ENCODE peak calls at places on chromosomes 2 and 18, in five cellular contexts. A is EH, Q is HEK293T, N is fibroblast of pulmonary artery, T is left colon. B is an unnamed sample.

GRCh38 chr2:143996974-143997373 is 522.9 kb downstream of the ZEB2 start:
- DNase-seq in N (no peak), T (no peak), A (no peak), Q (no peak), B (no peak)

GRCh38 chr2:10449481-10449831 is 1.3 kb upstream of the ODC1 start:
- DNase-seq in A (no peak), T (no peak), N (no peak), Q (no peak), B (no peak)

GRCh38 chr18:79567481-79568147 is 112.0 kb upstream of the CTDP1 start:
- DNase-seq in Q (no peak), A (peak; percentile 95), N (peak; percentile 93), T (no peak), B (no peak)

GRCh38 chr2:224518806-224519580 is 66.2 kb downstream of the CUL3 start:
- DNase-seq in N (peak; percentile 69), T (no peak), A (peak; percentile 78), Q (no peak), B (no peak)

GRCh38 chr2:212607080-212607479 is 68.5 kb upstream of the ERBB4 start:
- DNase-seq in Q (no peak), A (no peak), N (no peak), T (no peak), B (no peak)

GRCh38 chr2:111178730-111179405 is 58.2 kb downstream of the BCL2L11 start:
- DNase-seq in T (no peak), A (peak; percentile 44), Q (no peak), N (no peak), B (no peak)

GRCh38 chr18:63138469-63139340 is 180.9 kb downstream of the BCL2 start:
- DNase-seq in A (no peak), Q (no peak), T (no peak), N (no peak), B (peak; percentile 59)

GRCh38 chr2:61750624-61751023 is 103.2 kb downstream of the FAM161A start:
- DNase-seq in A (peak; percentile 83), T (no peak), N (peak; percentile 53), Q (no peak), B (no peak)

GRCh38 chr2:11581129-11581796 is 47.4 kb downstream of the GREB1 start:
- DNase-seq in T (no peak), A (no peak), N (no peak), Q (no peak), B (no peak)

GRCh38 chr2:163664610-163665009 is 71.2 kb downstream of the FIGN start:
- DNase-seq in Q (no peak), N (peak; percentile 80), T (no peak), A (peak; percentile 82), B (no peak)

GRCh38 chr2:18046558-18046957 is 168.1 kb downstream of the KCNS3 start:
- DNase-seq in A (peak; percentile 83), N (peak; percentile 8), T (no peak), Q (no peak), B (no peak)

GRCh38 chr18:3153107-3153704 is 66.6 kb downstream of the MYOM1 start:
- DNase-seq in T (no peak), N (peak; percentile 69), A (no peak), Q (no peak), B (no peak)

GRCh38 chr2:174176898-174177297 is 71.4 kb downstream of the OLA1 start:
- DNase-seq in A (peak; percentile 24), Q (no peak), T (no peak), N (no peak), B (no peak)

GRCh38 chr2:234458466-234458865 is 38.4 kb downstream of the ARL4C start:
- DNase-seq in A (no peak), T (no peak), Q (no peak), N (no peak), B (no peak)

GRCh38 chr2:9169310-9170107 is 37.1 kb upstream of the ASAP2 start:
- DNase-seq in A (no peak), T (no peak), N (no peak), Q (no peak), B (no peak)

B was measured in GM20000.